ENCODE peak calls at places on chromosomes 7 and 10, in five cellular contexts. M, A, G, E and D are unnamed samples.
A peak's percentile ranks its signal among the peaks of the same experiment; 100 is the strongest.

GRCh38 chr10:76881477-76882220 is 756.0 kb downstream of the KCNMA1 start:
- DNase-seq in E (no peak), A (no peak), G (no peak), M (no peak), D (no peak)

GRCh38 chr7:116653204-116653603 is 18.8 kb upstream of the MET start:
- DNase-seq in G (no peak), E (no peak), A (no peak), M (peak; percentile 49), D (no peak)

GRCh38 chr7:32070406-32071360 is at the start of gene PDE1C:
- DNase-seq in A (peak; percentile 75), G (no peak), M (no peak), E (no peak), D (no peak)

GRCh38 chr7:130721486-130722277 is 12.3 kb downstream of the KLF14 start:
- DNase-seq in M (peak; percentile 70), A (no peak), G (peak; percentile 66), E (peak; percentile 53), D (peak; percentile 72)

GRCh38 chr10:129495697-129496096 is 28.7 kb downstream of the MGMT start:
- DNase-seq in E (no peak), G (no peak), M (no peak), A (no peak), D (no peak)

GRCh38 chr10:606767-607544 is 82.5 kb downstream of the DIP2C start:
- DNase-seq in E (peak; percentile 86), M (no peak), G (no peak), A (peak; percentile 39), D (peak; percentile 59)

GRCh38 chr7:2220030-2220429 is 12.7 kb downstream of the MAD1L1 start:
- DNase-seq in E (no peak), M (no peak), G (no peak), A (peak; percentile 67), D (no peak)

GRCh38 chr10:61804414-61804813 is 97.1 kb upstream of the ARID5B start:
- DNase-seq in G (no peak), E (no peak), M (no peak), A (no peak), D (no peak)

GRCh38 chr7:8147004-8147403 is 115.0 kb downstream of the ICA1 start:
- DNase-seq in E (no peak), A (no peak), M (no peak), G (no peak), D (no peak)

GRCh38 chr7:133344275-133344674 is 91.4 kb downstream of the EXOC4 start:
- DNase-seq in E (no peak), G (no peak), A (no peak), M (no peak), D (no peak)

GRCh38 chr7:8226526-8226925 is 35.4 kb downstream of the ICA1 start:
- DNase-seq in M (no peak), G (no peak), E (no peak), A (no peak), D (no peak)

GRCh38 chr7:155669717-155670505 is 25.4 kb downstream of the RBM33 start:
- DNase-seq in M (no peak), A (peak; percentile 65), E (no peak), G (peak; percentile 84), D (no peak)

GRCh38 chr7:107201795-107202450 is 33.1 kb downstream of the HBP1 start:
- DNase-seq in A (no peak), E (no peak), M (peak; percentile 23), G (no peak), D (no peak)

GRCh38 chr10:60170250-60170649 is 219.4 kb downstream of the ANK3 start:
- DNase-seq in G (no peak), A (no peak), E (no peak), M (no peak), D (no peak)

GRCh38 chr10:63738410-63738809 is 217.2 kb downstream of the REEP3 start:
- DNase-seq in M (peak; percentile 27), E (no peak), A (no peak), G (no peak), D (no peak)

GRCh38 chr10:71564221-71564820 is 155.3 kb downstream of the C10orf105 start:
- DNase-seq in A (no peak), G (no peak), M (no peak), E (no peak), D (no peak)

GRCh38 chr10:8424555-8425201 is 370.2 kb downstream of the GATA3 start:
- DNase-seq in G (no peak), M (no peak), E (no peak), A (no peak), D (no peak)

GRCh38 chr7:120272261-120272895 is 597 bp upstream of the KCND2 start:
- DNase-seq in G (no peak), M (peak; percentile 37), E (peak; percentile 15), A (no peak), D (no peak)

GRCh38 chr10:93652857-93653256 is 40.5 kb downstream of the PDE6C start:
- DNase-seq in E (no peak), M (no peak), G (no peak), A (no peak), D (no peak)

GRCh38 chr7:69839782-69840181 is 241.5 kb downstream of the AUTS2 start:
- DNase-seq in E (no peak), G (no peak), M (no peak), A (no peak), D (no peak)

GRCh38 chr10:20494474-20494873 is 402.6 kb downstream of the NEBL start:
- DNase-seq in E (no peak), G (no peak), M (no peak), A (no peak), D (no peak)

GRCh38 chr10:48215148-48215982 is 59.1 kb downstream of the FRMPD2 start:
- DNase-seq in E (peak; percentile 34), A (no peak), M (peak; percentile 28), G (no peak), D (no peak)

GRCh38 chr7:40299097-40299496 is 164.3 kb downstream of the SUGCT start:
- DNase-seq in A (no peak), E (peak; percentile 74), M (no peak), G (no peak), D (no peak)

GRCh38 chr7:105268056-105268455 is 120.7 kb downstream of the SRPK2 start:
- DNase-seq in A (no peak), E (peak; percentile 25), M (no peak), G (no peak), D (no peak)

GRCh38 chr7:158849553-158850389 is 6.6 kb upstream of the DYNC2I1 start:
- DNase-seq in G (no peak), M (no peak), E (no peak), A (no peak), D (peak; percentile 51)

DNA sequence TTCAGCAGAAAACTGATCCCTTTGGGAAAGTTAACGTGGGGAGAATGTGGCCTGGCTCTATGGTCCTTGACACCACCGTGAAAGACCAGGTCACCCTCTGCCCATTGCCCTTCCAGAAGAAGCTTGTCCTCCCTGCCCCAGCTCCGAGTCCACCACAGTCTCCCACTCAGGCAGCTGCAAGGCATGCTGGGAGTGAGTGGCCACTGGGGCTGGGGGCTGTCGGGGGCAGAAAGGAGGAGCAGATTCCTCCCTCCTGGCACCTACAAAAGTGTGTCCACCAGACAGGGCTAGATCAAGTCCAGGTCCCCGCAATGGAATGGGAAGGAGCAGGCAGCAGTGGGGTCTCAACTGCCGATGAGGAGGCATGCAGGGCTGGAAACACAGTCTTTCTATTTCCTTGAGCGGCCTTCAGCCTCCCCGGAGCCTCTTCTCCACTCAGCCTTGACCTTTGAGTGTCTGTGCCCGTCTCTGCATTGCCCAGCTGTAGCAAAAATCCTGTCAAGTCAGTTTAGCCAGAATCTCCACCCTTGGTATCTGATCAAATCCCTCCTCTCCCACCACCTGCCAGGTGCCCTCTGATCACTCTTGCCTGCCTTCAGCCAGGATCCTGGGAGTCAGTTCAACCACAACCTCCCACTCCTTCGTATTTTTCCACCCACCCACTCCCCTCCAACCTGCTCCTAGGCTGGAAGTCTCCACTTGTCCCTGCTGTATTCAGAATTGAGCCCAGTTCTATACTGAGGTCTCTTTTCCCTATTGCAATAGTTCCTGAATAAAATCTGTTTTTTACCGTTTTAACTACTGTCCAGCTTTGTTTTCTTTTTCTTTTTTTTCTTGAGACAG is 6.9 kb upstream of the ZNF316 start:
- DNase-seq in A (no peak), E (no peak), M (no peak), G (no peak), D (no peak)
- H3K36me3 ChIP-seq in A (no peaks in the 10 kb centered on the region), E (no peaks in the 10 kb centered on the region), M (no peaks in the 10 kb centered on the region), G (no peaks in the 10 kb centered on the region), D (no peaks in the 10 kb centered on the region)

DNA sequence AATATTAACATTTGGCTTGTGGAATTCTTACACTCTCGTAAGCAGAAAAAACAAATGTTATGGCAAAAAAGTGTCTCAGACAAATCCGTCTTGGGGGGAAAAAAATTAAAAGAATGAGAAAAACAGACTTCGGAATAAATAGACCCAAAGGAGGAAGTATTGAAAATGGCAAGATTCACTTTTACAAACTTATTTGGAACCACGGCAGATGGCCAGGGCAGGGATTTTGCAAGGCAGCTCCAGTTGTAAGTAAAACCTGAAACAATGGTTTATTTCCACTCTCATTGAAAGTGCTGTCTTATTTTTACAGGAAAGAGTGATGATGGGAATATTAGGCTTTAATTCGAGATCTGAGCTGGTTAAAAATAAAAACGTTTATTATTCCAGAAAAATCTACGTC is 1.5 kb upstream of the ZNF438 start:
- DNase-seq in A (no peak), G (no peak), M (no peak), E (no peak), D (peak; percentile 73)
- H3K4me3 ChIP-seq in A (peak overlapping the region; percentile 60), G (peak overlapping the region; percentile 70), M (no peak overlapping the region), E (no peak overlapping the region), D (peak overlapping the region; percentile 77)

DNA sequence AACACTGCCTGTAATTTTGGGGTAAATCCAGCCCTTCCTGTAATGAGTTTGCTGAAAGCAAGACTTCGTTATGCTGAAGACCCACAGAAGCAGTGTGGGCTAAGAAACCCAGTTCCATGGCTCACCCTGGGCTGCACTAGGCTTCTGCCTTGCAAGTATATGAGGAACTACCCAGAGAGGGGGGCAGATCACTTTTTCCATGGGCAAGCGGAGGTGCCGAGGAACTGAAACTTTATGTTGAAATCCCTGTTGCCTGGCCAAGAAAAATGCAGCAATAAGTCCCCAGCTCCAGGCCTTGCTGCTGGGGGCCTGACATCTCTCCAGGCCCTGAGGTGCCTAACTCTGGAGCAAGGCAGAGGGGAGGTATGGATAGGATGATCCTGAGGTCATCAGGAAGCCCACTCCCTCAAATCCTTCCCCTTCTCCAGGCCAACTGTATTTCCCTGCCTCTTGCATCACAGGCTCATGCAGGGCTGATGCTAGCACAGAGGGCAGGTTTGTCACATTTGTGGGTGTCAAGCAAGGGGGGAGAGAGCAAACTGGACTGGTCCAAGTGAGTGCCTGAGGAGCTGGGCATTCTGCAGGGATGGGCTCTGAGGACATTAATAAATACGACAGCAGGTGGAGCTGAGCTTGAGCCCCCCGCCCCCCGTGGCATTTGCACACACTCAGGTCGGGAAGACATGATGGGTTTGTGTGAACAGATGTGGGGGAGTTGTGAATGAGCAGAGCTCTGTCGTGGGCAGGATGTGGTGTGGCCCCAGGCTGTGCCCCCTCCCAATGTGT is 8.7 kb downstream of the RASSF4 start:
- DNase-seq in M (no peak), E (no peak), A (no peak), G (peak; percentile 75), D (peak; percentile 83)
- H3K4me1 ChIP-seq in M (peaks cover 9% of the 10 kb centered on the region), E (peaks cover 53% of the 10 kb centered on the region), A (peaks cover 90% of the 10 kb centered on the region), G (peaks cover 78% of the 10 kb centered on the region), D (peaks cover 35% of the 10 kb centered on the region)

GRCh38 chr10:13337827-13338196 is 10.3 kb downstream of the SEPHS1 start:
- DNase-seq in G (no peak), M (no peak), A (no peak), E (no peak), D (no peak)

GRCh38 chr10:13337128-13337826 is 10.8 kb downstream of the SEPHS1 start:
- DNase-seq in A (no peak), G (no peak), M (no peak), E (no peak), D (no peak)

GRCh38 chr10:13340626-13341370 is 7.3 kb downstream of the SEPHS1 start:
- DNase-seq in M (no peak), A (no peak), E (no peak), G (no peak), D (no peak)

GRCh38 chr10:13340068-13340467 is 8.0 kb downstream of the SEPHS1 start:
- DNase-seq in M (no peak), A (no peak), G (no peak), E (no peak), D (no peak)

GRCh38 chr10:13338337-13339128 is 9.6 kb downstream of the SEPHS1 start:
- DNase-seq in E (no peak), M (no peak), A (no peak), G (no peak), D (no peak)
- H3K36me3 ChIP-seq in E (peaks cover 66% of the 10 kb centered on the region), M (peaks cover 18% of the 10 kb centered on the region), A (no peaks in the 10 kb centered on the region), G (peaks cover 49% of the 10 kb centered on the region), D (peaks cover 21% of the 10 kb centered on the region)